ENCODE peak calls at places on chromosomes 2 and 18, in seven cellular contexts. U is tibial artery, J is kidney glomerular epithelial cell, A is GM04503, V is activated T-helper 1 cell treated with Interleukin-2 at 50 U/mL for 16 hours, O is chondrocyte, I is H9. X is an unnamed sample.

GRCh38 chr18:21281611-21282010 is 39.6 kb downstream of the GREB1L start:
- DNase-seq in V (no peak), I (no peak), A (no peak), J (no peak), O (no peak), U (no peak), X (no peak)

GRCh38 chr2:170073288-170073687 is 104.7 kb upstream of the MYO3B start:
- DNase-seq in O (no peak), I (no peak), U (no peak), V (no peak), J (no peak), A (peak; percentile 39), X (peak; percentile 71)

GRCh38 chr2:239190921-239191885 is 209.6 kb downstream of the HDAC4 start:
- DNase-seq in U (peak; percentile 61), O (peak; percentile 79), A (no peak), I (peak; percentile 21), V (no peak), J (no peak), X (no peak)

GRCh38 chr18:70469916-70470315 is 181.1 kb downstream of the SOCS6 start:
- DNase-seq in V (no peak), A (no peak), J (peak; percentile 55), U (no peak), O (no peak), I (no peak), X (no peak)

GRCh38 chr2:27638023-27638637 is 9.3 kb downstream of the GPN1 start:
- DNase-seq in A (no peak), I (no peak), O (no peak), J (peak; percentile 32), U (no peak), V (no peak), X (peak; percentile 94)

GRCh38 chr18:59414254-59414653 is 55.2 kb upstream of the LMAN1 start:
- DNase-seq in U (no peak), V (no peak), J (no peak), O (no peak), I (no peak), A (no peak), X (no peak)

GRCh38 chr2:48528431-48528830 is 1.5 kb upstream of the STON1 start:
- DNase-seq in I (no peak), A (no peak), O (no peak), J (no peak), U (no peak), V (no peak), X (no peak)

GRCh38 chr18:43886341-43886740 is 609.1 kb upstream of the SYT4 start:
- DNase-seq in J (no peak), U (no peak), A (no peak), I (no peak), O (no peak), V (no peak), X (no peak)

GRCh38 chr18:37590346-37590745 is 24.7 kb upstream of the CELF4 start:
- DNase-seq in V (no peak), I (no peak), J (no peak), O (no peak), U (no peak), A (no peak), X (no peak)

GRCh38 chr2:8926356-8926755 is 77.1 kb downstream of the MBOAT2 start:
- DNase-seq in J (no peak), O (no peak), I (no peak), A (no peak), U (no peak), V (no peak), X (no peak)

GRCh38 chr2:70141754-70142589 is 48.8 kb downstream of the C2orf42 start:
- DNase-seq in J (peak; percentile 44), V (no peak), O (no peak), U (no peak), A (no peak), I (peak; percentile 70), X (peak; percentile 38)

GRCh38 chr2:232502901-232503791 is 15.5 kb upstream of the ECEL1 start:
- DNase-seq in V (no peak), O (no peak), J (no peak), I (peak; percentile 69), U (no peak), A (no peak), X (peak; percentile 45)

GRCh38 chr18:57931038-57931437 is 113.0 kb upstream of the NEDD4L start:
- DNase-seq in V (no peak), J (no peak), O (no peak), I (no peak), A (no peak), U (no peak), X (no peak)

GRCh38 chr2:205686231-205687017 is 4.1 kb downstream of the NRP2 start:
- DNase-seq in V (no peak), U (no peak), J (peak; percentile 20), O (no peak), A (no peak), I (peak; percentile 51), X (peak; percentile 35)

GRCh38 chr2:174593574-174594203 is 3.9 kb downstream of the WIPF1 start:
- DNase-seq in A (no peak), J (peak; percentile 42), O (no peak), I (no peak), V (peak; percentile 50), U (no peak), X (peak; percentile 84)

GRCh38 chr2:221896505-221897151 is 324.5 kb upstream of the EPHA4 start:
- DNase-seq in A (no peak), J (peak; percentile 33), O (no peak), I (no peak), V (no peak), U (peak; percentile 75), X (peak; percentile 53)

GRCh38 chr18:79522451-79523220 is 126.9 kb downstream of the NFATC1 start:
- DNase-seq in J (no peak), I (peak; percentile 19), A (no peak), U (peak; percentile 59), V (peak; percentile 47), O (peak; percentile 81), X (no peak)

GRCh38 chr2:240839152-240840143 is 19.4 kb upstream of the KIF1A start:
- DNase-seq in J (no peak), O (no peak), V (no peak), A (no peak), U (no peak), I (no peak), X (peak; percentile 41)